ENCODE peak calls at places on chromosome 7, in five cellular contexts. One of them, this sample, is unnamed.

GRCh38 chr7:21469894-21470293 is 42.0 kb downstream of the SP4 start:
- DNase-seq in K562: peak; percentile 17
- DNase-seq in GM12878: no peak
- DNase-seq in HepG2: no peak
- DNase-seq in H1: no peak
- DNase-seq in this sample: no peak

GRCh38 chr7:2051708-2052656 is 180.8 kb downstream of the MAD1L1 start:
- DNase-seq in K562: no peak
- DNase-seq in GM12878: no peak
- DNase-seq in HepG2: no peak
- DNase-seq in H1: no peak
- DNase-seq in this sample: no peak

GRCh38 chr7:22255342-22255741 is 101.6 kb downstream of the RAPGEF5 start:
- DNase-seq in K562: no peak
- DNase-seq in GM12878: no peak
- DNase-seq in HepG2: no peak
- DNase-seq in H1: no peak
- DNase-seq in this sample: no peak

GRCh38 chr7:137882806-137883205 is 36.0 kb upstream of the DGKI start:
- DNase-seq in K562: no peak
- DNase-seq in GM12878: no peak
- DNase-seq in HepG2: no peak
- DNase-seq in H1: no peak
- DNase-seq in this sample: no peak

GRCh38 chr7:46282155-46282554 is 361.1 kb upstream of the IGFBP3 start:
- DNase-seq in K562: no peak
- DNase-seq in GM12878: peak; percentile 15
- DNase-seq in HepG2: no peak
- DNase-seq in H1: no peak
- DNase-seq in this sample: peak; percentile 66

GRCh38 chr7:140867467-140868314 is 57.0 kb downstream of the BRAF start:
- DNase-seq in K562: no peak
- DNase-seq in GM12878: no peak
- DNase-seq in HepG2: no peak
- DNase-seq in H1: no peak
- DNase-seq in this sample: no peak

GRCh38 chr7:101179117-101179779 is 845 bp downstream of the NAT16 start:
- DNase-seq in K562: no peak
- DNase-seq in GM12878: no peak
- DNase-seq in HepG2: no peak
- DNase-seq in H1: no peak
- DNase-seq in this sample: peak; percentile 78

GRCh38 chr7:134729895-134730294 is 49.5 kb upstream of the CALD1 start:
- DNase-seq in K562: no peak
- DNase-seq in GM12878: no peak
- DNase-seq in HepG2: no peak
- DNase-seq in H1: no peak
- DNase-seq in this sample: no peak

GRCh38 chr7:41796331-41796730 is 93.4 kb upstream of the INHBA start:
- DNase-seq in K562: no peak
- DNase-seq in GM12878: no peak
- DNase-seq in HepG2: no peak
- DNase-seq in H1: no peak
- DNase-seq in this sample: no peak

GRCh38 chr7:35893649-35894048 is 92.8 kb downstream of the SEPTIN7 start:
- DNase-seq in K562: no peak
- DNase-seq in GM12878: no peak
- DNase-seq in HepG2: no peak
- DNase-seq in H1: no peak
- DNase-seq in this sample: no peak

GRCh38 chr7:157514746-157515145 is 177.9 kb downstream of the DNAJB6 start:
- DNase-seq in K562: no peak
- DNase-seq in GM12878: no peak
- DNase-seq in HepG2: no peak
- DNase-seq in H1: no peak
- DNase-seq in this sample: no peak

GRCh38 chr7:93228302-93228701 is 2.0 kb upstream of the HEPACAM2 start:
- DNase-seq in K562: peak; percentile 71
- DNase-seq in GM12878: peak; percentile 31
- DNase-seq in HepG2: peak; percentile 56
- DNase-seq in H1: no peak
- DNase-seq in this sample: peak; percentile 80

GRCh38 chr7:127844707-127845331 is 186.4 kb downstream of the LRRC4 start:
- DNase-seq in K562: peak; percentile 36
- DNase-seq in GM12878: no peak
- DNase-seq in HepG2: no peak
- DNase-seq in H1: no peak
- DNase-seq in this sample: no peak

GRCh38 chr7:111853231-111853990 is 291.1 kb upstream of the IMMP2L start:
- DNase-seq in K562: no peak
- DNase-seq in GM12878: no peak
- DNase-seq in HepG2: no peak
- DNase-seq in H1: no peak
- DNase-seq in this sample: peak; percentile 32

GRCh38 chr7:116633131-116633988 is 38.6 kb upstream of the MET start:
- DNase-seq in K562: no peak
- DNase-seq in GM12878: peak; percentile 21
- DNase-seq in HepG2: no peak
- DNase-seq in H1: no peak
- DNase-seq in this sample: no peak

GRCh38 chr7:42930889-42931288 is 1.1 kb downstream of the PSMA2 start:
- DNase-seq in K562: no peak
- DNase-seq in GM12878: no peak
- DNase-seq in HepG2: no peak
- DNase-seq in H1: no peak
- DNase-seq in this sample: no peak

GRCh38 chr7:88141025-88141424 is 78.8 kb downstream of the SRI start:
- DNase-seq in K562: no peak
- DNase-seq in GM12878: no peak
- DNase-seq in HepG2: no peak
- DNase-seq in H1: no peak
- DNase-seq in this sample: peak; percentile 51

GRCh38 chr7:43674559-43675436 is 54.5 kb downstream of the COA1 start:
- DNase-seq in K562: peak; percentile 47
- DNase-seq in GM12878: no peak
- DNase-seq in HepG2: peak; percentile 92
- DNase-seq in H1: no peak
- DNase-seq in this sample: no peak

GRCh38 chr7:78473011-78473410 is 674.4 kb downstream of the PHTF2 start:
- DNase-seq in K562: no peak
- DNase-seq in GM12878: no peak
- DNase-seq in HepG2: no peak
- DNase-seq in H1: no peak
- DNase-seq in this sample: no peak

GRCh38 chr7:155357573-155358041 is 59.9 kb downstream of the INSIG1 start:
- DNase-seq in K562: no peak
- DNase-seq in GM12878: no peak
- DNase-seq in HepG2: no peak
- DNase-seq in H1: no peak
- DNase-seq in this sample: no peak

GRCh38 chr7:155860840-155861479 is 48.7 kb upstream of the SHH start:
- DNase-seq in K562: no peak
- DNase-seq in GM12878: no peak
- DNase-seq in HepG2: no peak
- DNase-seq in H1: no peak
- DNase-seq in this sample: no peak

GRCh38 chr7:11858026-11858425 is 26.0 kb upstream of the THSD7A start:
- DNase-seq in K562: no peak
- DNase-seq in GM12878: no peak
- DNase-seq in HepG2: no peak
- DNase-seq in H1: no peak
- DNase-seq in this sample: no peak

GRCh38 chr7:9200666-9201065 is 767.3 kb downstream of the NXPH1 start:
- DNase-seq in K562: no peak
- DNase-seq in GM12878: no peak
- DNase-seq in HepG2: no peak
- DNase-seq in H1: no peak
- DNase-seq in this sample: no peak

GRCh38 chr7:79141252-79141651 is 312.2 kb downstream of the MAGI2 start:
- DNase-seq in K562: no peak
- DNase-seq in GM12878: no peak
- DNase-seq in HepG2: no peak
- DNase-seq in H1: no peak
- DNase-seq in this sample: no peak

GRCh38 chr7:69782917-69783684 is 184.8 kb downstream of the AUTS2 start:
- DNase-seq in K562: no peak
- DNase-seq in GM12878: no peak
- DNase-seq in HepG2: no peak
- DNase-seq in H1: no peak
- DNase-seq in this sample: no peak

GRCh38 chr7:114109299-114109698 is 190.5 kb upstream of the PPP1R3A start:
- DNase-seq in K562: no peak
- DNase-seq in GM12878: no peak
- DNase-seq in HepG2: no peak
- DNase-seq in H1: no peak
- DNase-seq in this sample: no peak

GRCh38 chr7:149422065-149422913 is 38.6 kb downstream of the ZNF777 start:
- DNase-seq in K562: peak; percentile 97
- DNase-seq in GM12878: peak; percentile 9
- DNase-seq in HepG2: peak; percentile 44
- DNase-seq in H1: peak; percentile 83
- DNase-seq in this sample: peak; percentile 94

GRCh38 chr7:22791204-22792158 is 31.2 kb downstream of the TOMM7 start:
- DNase-seq in K562: no peak
- DNase-seq in GM12878: no peak
- DNase-seq in HepG2: no peak
- DNase-seq in H1: no peak
- DNase-seq in this sample: no peak

GRCh38 chr7:130037703-130038102 is 13.5 kb downstream of the ZC3HC1 start:
- DNase-seq in K562: no peak
- DNase-seq in GM12878: no peak
- DNase-seq in HepG2: no peak
- DNase-seq in H1: no peak
- DNase-seq in this sample: no peak

GRCh38 chr7:118844748-118845147 is 620.2 kb downstream of the ANKRD7 start:
- DNase-seq in K562: no peak
- DNase-seq in GM12878: no peak
- DNase-seq in HepG2: peak; percentile 9
- DNase-seq in H1: no peak
- DNase-seq in this sample: no peak

GRCh38 chr7:70787275-70787674 is 344.7 kb upstream of the GALNT17 start:
- DNase-seq in K562: no peak
- DNase-seq in GM12878: no peak
- DNase-seq in HepG2: no peak
- DNase-seq in H1: no peak
- DNase-seq in this sample: no peak

GRCh38 chr7:156232931-156233705 is 407.5 kb upstream of the RNF32 start:
- DNase-seq in K562: no peak
- DNase-seq in GM12878: no peak
- DNase-seq in HepG2: no peak
- DNase-seq in H1: peak; percentile 42
- DNase-seq in this sample: no peak

GRCh38 chr7:132899833-132900232 is 182.1 kb downstream of the CHCHD3 start:
- DNase-seq in K562: no peak
- DNase-seq in GM12878: no peak
- DNase-seq in HepG2: no peak
- DNase-seq in H1: no peak
- DNase-seq in this sample: no peak

GRCh38 chr7:55214707-55215106 is 150.4 kb upstream of the LANCL2 start:
- DNase-seq in K562: no peak
- DNase-seq in GM12878: no peak
- DNase-seq in HepG2: no peak
- DNase-seq in H1: no peak
- DNase-seq in this sample: no peak

GRCh38 chr7:128735433-128735832 is 3.7 kb upstream of the CALU start:
- DNase-seq in K562: no peak
- DNase-seq in GM12878: no peak
- DNase-seq in HepG2: no peak
- DNase-seq in H1: no peak
- DNase-seq in this sample: no peak

GRCh38 chr7:13945670-13946069 is 43.8 kb downstream of the ETV1 start:
- DNase-seq in K562: no peak
- DNase-seq in GM12878: no peak
- DNase-seq in HepG2: no peak
- DNase-seq in H1: no peak
- DNase-seq in this sample: no peak

GRCh38 chr7:27808626-27809025 is 68.7 kb downstream of the TAX1BP1 start:
- DNase-seq in K562: no peak
- DNase-seq in GM12878: no peak
- DNase-seq in HepG2: no peak
- DNase-seq in H1: no peak
- DNase-seq in this sample: no peak
- TF ChIP-seq CREB1 in K562: no peak
- TF ChIP-seq CREB1 in GM12878: no peak
- TF ChIP-seq CREB1 in HepG2: no peak
- TF ChIP-seq CREB1 in H1: no peak
- TF ChIP-seq CREB1 in this sample: no peak

DNA sequence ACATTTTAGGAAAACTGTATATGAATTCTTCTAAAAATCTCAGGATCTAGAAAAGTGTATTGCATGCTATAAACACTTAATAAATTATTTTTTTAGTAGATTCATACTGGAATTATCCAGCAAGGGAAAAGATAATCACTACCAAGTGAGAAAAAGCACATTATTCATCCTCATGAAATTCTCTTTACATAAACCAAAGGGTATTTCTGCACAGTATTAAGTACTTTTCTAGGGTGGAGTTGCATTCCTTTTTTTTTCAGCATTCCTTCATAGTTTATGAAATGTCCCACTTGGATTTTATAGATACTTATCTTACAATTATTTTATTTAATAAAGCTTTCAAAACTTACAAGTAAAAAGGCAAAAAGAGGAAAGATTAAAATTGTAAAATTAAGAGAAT is 403.3 kb downstream of the HGF start:
- DNase-seq in K562: no peak
- DNase-seq in GM12878: no peak
- DNase-seq in HepG2: no peak
- DNase-seq in H1: no peak
- DNase-seq in this sample: no peak
- H3K4me2 ChIP-seq in K562: no peak overlapping the region
- H3K4me2 ChIP-seq in GM12878: no peak overlapping the region
- H3K4me2 ChIP-seq in HepG2: no peak overlapping the region
- H3K4me2 ChIP-seq in H1: no peak overlapping the region
- H3K4me2 ChIP-seq in this sample: no peak overlapping the region

DNA sequence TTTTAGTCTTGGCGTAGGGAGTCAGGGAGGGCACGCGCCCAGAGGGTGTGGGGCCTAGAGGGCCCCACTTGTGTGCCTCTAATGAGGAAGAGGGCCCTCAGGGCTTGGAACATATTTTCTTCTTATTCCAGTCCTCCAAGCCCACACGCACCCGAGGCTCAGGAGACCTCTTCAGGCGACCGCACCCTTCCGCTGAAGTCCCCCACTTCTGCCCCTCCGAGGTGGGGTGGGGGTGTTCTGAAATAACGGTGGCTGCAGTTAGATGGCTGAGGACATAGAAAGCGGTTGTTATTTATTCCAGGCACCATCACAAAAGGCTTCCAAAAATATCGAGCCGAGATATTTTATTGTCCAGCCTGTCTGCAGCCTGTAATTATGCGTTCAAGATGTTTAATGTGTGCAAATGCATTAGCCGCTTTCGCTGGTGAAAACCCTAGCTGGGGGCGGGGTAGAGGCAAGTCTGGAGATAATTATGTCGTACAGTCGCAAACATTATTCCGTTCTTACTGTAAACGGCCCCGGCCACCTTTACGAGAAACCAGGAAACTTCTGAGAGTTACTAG is 12.8 kb upstream of the HOXA13 start:
- DNase-seq in K562: no peak
- DNase-seq in GM12878: no peak
- DNase-seq in HepG2: no peak
- DNase-seq in H1: no peak
- DNase-seq in this sample: no peak
- TF ChIP-seq CREB1 in K562: no peak
- TF ChIP-seq CREB1 in GM12878: no peak
- TF ChIP-seq CREB1 in HepG2: no peak
- TF ChIP-seq CREB1 in H1: no peak
- TF ChIP-seq CREB1 in this sample: no peak

GRCh38 chr7:39510738-39511372 is 55.3 kb upstream of the YAE1 start:
- DNase-seq in K562: no peak
- DNase-seq in GM12878: no peak
- DNase-seq in HepG2: no peak
- DNase-seq in H1: no peak
- DNase-seq in this sample: no peak
- H3K4me2 ChIP-seq in K562: no peak overlapping the region
- H3K4me2 ChIP-seq in GM12878: no peak overlapping the region
- H3K4me2 ChIP-seq in HepG2: no peak overlapping the region
- H3K4me2 ChIP-seq in H1: no peak overlapping the region
- H3K4me2 ChIP-seq in this sample: no peak overlapping the region